ENCODE peak calls at places on chromosomes 6 and 20, in four cellular contexts. One of them, this sample, is unnamed.

GRCh38 chr6:98142839-98143238 is 691.5 kb upstream of the POU3F2 start:
- DNase-seq in nephron progenitor cell: no peak
- DNase-seq in hippocampal formation: no peak
- DNase-seq in stromal cell of bone marrow: no peak
- DNase-seq in this sample: no peak

GRCh38 chr6:106501836-106502447 is 127.4 kb downstream of the RTN4IP1 start:
- DNase-seq in nephron progenitor cell: no peak
- DNase-seq in hippocampal formation: no peak
- DNase-seq in stromal cell of bone marrow: no peak
- DNase-seq in this sample: no peak

GRCh38 chr6:76992553-76992952 is 470.7 kb downstream of the HTR1B start:
- DNase-seq in stromal cell of bone marrow: no peak
- DNase-seq in hippocampal formation: no peak
- DNase-seq in nephron progenitor cell: no peak
- DNase-seq in this sample: no peak

GRCh38 chr6:111642463-111643158 is 36.9 kb upstream of the TRAF3IP2 start:
- DNase-seq in nephron progenitor cell: peak
- DNase-seq in hippocampal formation: peak
- DNase-seq in stromal cell of bone marrow: peak
- DNase-seq in this sample: peak

GRCh38 chr20:59515013-59515905 is 89.1 kb upstream of the PHACTR3 start:
- DNase-seq in stromal cell of bone marrow: peak
- DNase-seq in hippocampal formation: peak
- DNase-seq in nephron progenitor cell: peak
- DNase-seq in this sample: peak

GRCh38 chr6:2478200-2478599 is 232.8 kb upstream of the GMDS start:
- DNase-seq in nephron progenitor cell: peak
- DNase-seq in stromal cell of bone marrow: no peak
- DNase-seq in hippocampal formation: no peak
- DNase-seq in this sample: no peak

GRCh38 chr6:72140795-72141194 is 254.4 kb downstream of the RIMS1 start:
- DNase-seq in hippocampal formation: no peak
- DNase-seq in nephron progenitor cell: no peak
- DNase-seq in stromal cell of bone marrow: peak
- DNase-seq in this sample: no peak

GRCh38 chr6:2534406-2535139 is 216.1 kb downstream of the MYLK4 start:
- DNase-seq in stromal cell of bone marrow: peak
- DNase-seq in nephron progenitor cell: no peak
- DNase-seq in hippocampal formation: no peak
- DNase-seq in this sample: no peak

GRCh38 chr20:4613184-4613583 is 108.5 kb upstream of the PRND start:
- DNase-seq in stromal cell of bone marrow: no peak
- DNase-seq in hippocampal formation: no peak
- DNase-seq in nephron progenitor cell: no peak
- DNase-seq in this sample: no peak

GRCh38 chr6:154232013-154232920 is 124.3 kb downstream of the IPCEF1 start:
- DNase-seq in nephron progenitor cell: no peak
- DNase-seq in stromal cell of bone marrow: peak
- DNase-seq in hippocampal formation: no peak
- DNase-seq in this sample: no peak

GRCh38 chr6:101195581-101195980 is 197.9 kb upstream of the GRIK2 start:
- DNase-seq in stromal cell of bone marrow: no peak
- DNase-seq in hippocampal formation: no peak
- DNase-seq in nephron progenitor cell: no peak
- DNase-seq in this sample: no peak

GRCh38 chr6:18269253-18269652 is 4.9 kb upstream of the DEK start:
- DNase-seq in stromal cell of bone marrow: no peak
- DNase-seq in nephron progenitor cell: no peak
- DNase-seq in hippocampal formation: no peak
- DNase-seq in this sample: no peak

GRCh38 chr6:35808688-35809087 is 3.5 kb downstream of the LHFPL5 start:
- DNase-seq in hippocampal formation: no peak
- DNase-seq in stromal cell of bone marrow: no peak
- DNase-seq in nephron progenitor cell: no peak
- DNase-seq in this sample: no peak

GRCh38 chr6:26389349-26389799 is 6.5 kb downstream of the BTN2A2 start:
- DNase-seq in stromal cell of bone marrow: no peak
- DNase-seq in hippocampal formation: no peak
- DNase-seq in nephron progenitor cell: no peak
- DNase-seq in this sample: no peak

GRCh38 chr6:52233975-52234823 is 10.1 kb downstream of the IL17F start:
- DNase-seq in nephron progenitor cell: peak
- DNase-seq in hippocampal formation: no peak
- DNase-seq in stromal cell of bone marrow: peak
- DNase-seq in this sample: no peak

GRCh38 chr20:10217517-10218410 is 866 bp upstream of the SNAP25 start:
- DNase-seq in stromal cell of bone marrow: peak
- DNase-seq in nephron progenitor cell: peak
- DNase-seq in hippocampal formation: peak
- DNase-seq in this sample: peak

GRCh38 chr6:126182650-126183311 is 157.1 kb upstream of the CENPW start:
- DNase-seq in stromal cell of bone marrow: no peak
- DNase-seq in nephron progenitor cell: no peak
- DNase-seq in hippocampal formation: no peak
- DNase-seq in this sample: no peak

GRCh38 chr6:81816387-81816786 is 63.9 kb upstream of the TENT5A start:
- DNase-seq in hippocampal formation: no peak
- DNase-seq in stromal cell of bone marrow: no peak
- DNase-seq in nephron progenitor cell: peak
- DNase-seq in this sample: no peak

GRCh38 chr20:50224553-50225255 is 34.1 kb downstream of the CEBPB start:
- DNase-seq in stromal cell of bone marrow: peak
- DNase-seq in hippocampal formation: no peak
- DNase-seq in nephron progenitor cell: no peak
- DNase-seq in this sample: no peak

This sample was measured in globus pallidus.